ENCODE peak calls at places on chromosomes 16 and 17, in five cellular contexts. J, S, R, C and K are unnamed samples.

GRCh38 chr17:2123467-2124251 is 68.8 kb downstream of the HIC1 start:
- DNase-seq in R (no peak), J (no peak), C (peak; percentile 40), S (no peak), K (no peak)

GRCh38 chr17:35130392-35130791 is 9.0 kb downstream of the FNDC8 start:
- DNase-seq in R (no peak), C (no peak), S (no peak), J (no peak), K (no peak)

GRCh38 chr17:296382-296781 is 56.2 kb downstream of the RPH3AL start:
- DNase-seq in R (no peak), C (no peak), S (no peak), J (no peak), K (no peak)

GRCh38 chr16:30348929-30349328 is 6.2 kb downstream of the CD2BP2 start:
- DNase-seq in J (no peak), R (no peak), S (no peak), C (no peak), K (no peak)

GRCh38 chr16:69479806-69480205 is 55.4 kb downstream of the CYB5B start:
- DNase-seq in R (no peak), C (no peak), S (no peak), J (no peak), K (no peak)

GRCh38 chr16:89031715-89032659 is 55.0 kb upstream of the CBFA2T3 start:
- DNase-seq in C (no peak), R (no peak), J (no peak), S (peak; percentile 60), K (no peak)

GRCh38 chr16:89449726-89450335 is 40.5 kb downstream of the ANKRD11 start:
- DNase-seq in J (no peak), S (no peak), R (no peak), C (no peak), K (no peak)

GRCh38 chr16:67649494-67649931 is 4.6 kb downstream of the CARMIL2 start:
- DNase-seq in R (no peak), J (no peak), S (no peak), C (no peak), K (no peak)

GRCh38 chr17:59829217-59830006 is 63.3 kb downstream of the TUBD1 start:
- DNase-seq in J (peak; percentile 75), C (peak; percentile 98), R (peak; percentile 98), S (peak; percentile 46), K (no peak)

GRCh38 chr17:78365561-78366108 is 5.8 kb upstream of the SOCS3 start:
- DNase-seq in R (no peak), C (no peak), J (no peak), S (no peak), K (peak; percentile 61)

GRCh38 chr17:39863918-39864746 is at the start of gene IKZF3:
- DNase-seq in R (no peak), J (peak; percentile 85), C (peak; percentile 90), S (peak; percentile 88), K (no peak)

GRCh38 chr17:48162946-48163506 is 55.5 kb downstream of the SNX11 start:
- DNase-seq in J (no peak), R (no peak), C (peak; percentile 53), S (no peak), K (no peak)

GRCh38 chr16:58443783-58444182 is 51.5 kb downstream of the GINS3 start:
- DNase-seq in R (no peak), J (no peak), C (no peak), S (no peak), K (no peak)

GRCh38 chr16:87252269-87252970 is 64.8 kb downstream of the C16orf95 start:
- DNase-seq in C (no peak), R (no peak), S (no peak), J (no peak), K (no peak)

GRCh38 chr16:70739389-70739788 is 53.5 kb upstream of the MTSS2 start:
- DNase-seq in C (no peak), R (no peak), J (no peak), S (no peak), K (no peak)

GRCh38 chr16:65318138-65318537 is 196.3 kb upstream of the CDH11 start:
- DNase-seq in S (no peak), J (no peak), R (peak; percentile 69), C (no peak), K (peak; percentile 6)

GRCh38 chr16:84360170-84360569 is 8.2 kb upstream of the ATP2C2 start:
- DNase-seq in S (peak; percentile 12), C (no peak), R (no peak), J (no peak), K (no peak)

GRCh38 chr16:68200120-68200783 is 35.7 kb downstream of the ESRP2 start:
- DNase-seq in S (no peak), C (peak; percentile 29), J (no peak), R (no peak), K (no peak)

GRCh38 chr17:9331512-9332163 is 244.0 kb downstream of the STX8 start:
- DNase-seq in S (no peak), J (no peak), C (no peak), R (no peak), K (no peak)

GRCh38 chr17:15513058-15513858 is 45.8 kb upstream of the CDRT4 start:
- DNase-seq in R (no peak), S (no peak), J (no peak), C (no peak), K (no peak)

GRCh38 chr17:63099420-63099819 is 133.4 kb downstream of the TANC2 start:
- DNase-seq in R (no peak), J (no peak), C (no peak), S (no peak), K (no peak)

GRCh38 chr17:76492989-76493501 is 8.2 kb downstream of the RHBDF2 start:
- DNase-seq in S (peak; percentile 43), J (peak; percentile 52), R (no peak), C (peak; percentile 70), K (peak; percentile 87)

GRCh38 chr17:55625516-55625915 is 97.1 kb downstream of the TMEM100 start:
- DNase-seq in J (no peak), R (no peak), S (no peak), C (peak; percentile 4), K (no peak)

GRCh38 chr16:17271687-17272086 is 199.1 kb downstream of the XYLT1 start:
- DNase-seq in C (no peak), R (no peak), S (no peak), J (no peak), K (no peak)

GRCh38 chr16:25143898-25144297 is 32.4 kb downstream of the LCMT1 start:
- DNase-seq in J (no peak), R (no peak), S (no peak), C (no peak), K (no peak)

GRCh38 chr16:4572715-4573114 is 16.6 kb downstream of the C16orf96 start:
- DNase-seq in S (no peak), C (no peak), J (no peak), R (no peak), K (no peak)

GRCh38 chr17:77778636-77779524 is 179.6 kb upstream of the TNRC6C start:
- DNase-seq in J (no peak), C (no peak), S (no peak), R (no peak), K (no peak)

GRCh38 chr17:71938340-71939010 is 182.3 kb upstream of the SOX9 start:
- DNase-seq in R (no peak), S (no peak), C (no peak), J (no peak), K (no peak)

GRCh38 chr17:21452377-21453143 is 76.4 kb downstream of the KCNJ12 start:
- DNase-seq in J (no peak), S (peak; percentile 20), C (peak; percentile 79), R (peak; percentile 43), K (peak; percentile 24)

GRCh38 chr17:30969989-30970680 is 704 bp upstream of the RNF135 start:
- DNase-seq in R (no peak), S (peak; percentile 9), C (peak; percentile 46), J (peak; percentile 37), K (no peak)

GRCh38 chr17:78408476-78409020 is 30.1 kb downstream of the PGS1 start:
- DNase-seq in R (no peak), J (peak; percentile 34), C (no peak), S (no peak), K (no peak)

GRCh38 chr17:82267575-82268379 is 5.7 kb downstream of the CSNK1D start:
- DNase-seq in C (no peak), R (peak; percentile 72), S (peak; percentile 42), J (no peak), K (peak; percentile 87)

GRCh38 chr16:952321-952720 is 18.5 kb downstream of the LMF1 start:
- DNase-seq in J (no peak), S (no peak), R (no peak), C (no peak), K (no peak)

GRCh38 chr16:13919330-13919682 is 648 bp upstream of the ERCC4 start:
- DNase-seq in S (no peak), C (peak; percentile 88), R (peak; percentile 20), J (no peak), K (no peak)